ENCODE peak calls at places on chromosomes 7 and 10, in five cellular contexts. K is naive B cell, S is Ammon's horn, R is T-helper 2 cell, F is cardiac fibroblast. W is an unnamed sample.

GRCh38 chr7:86786376-86786775 is 142.7 kb downstream of the GRM3 start:
- DNase-seq in K (no peak), S (no peak), R (peak), F (no peak), W (no peak)

GRCh38 chr7:64101126-64101942 is 56.1 kb downstream of the ZNF727 start:
- DNase-seq in K (no peak), S (no peak), R (no peak), F (no peak), W (peak)

GRCh38 chr7:73909051-73909941 is 48.3 kb downstream of the TMEM270 start:
- DNase-seq in K (no peak), S (peak), R (no peak), F (no peak), W (no peak)

GRCh38 chr10:11113156-11113555 is 95.5 kb downstream of the CELF2 start:
- DNase-seq in K (peak), S (no peak), R (no peak), F (no peak), W (no peak)

GRCh38 chr7:68015565-68016532 is 1019.2 kb downstream of the TYW1 start:
- DNase-seq in K (no peak), S (no peak), R (no peak), F (no peak), W (no peak)

GRCh38 chr7:44416941-44417340 is 73.5 kb downstream of the NUDCD3 start:
- DNase-seq in K (no peak), S (no peak), R (no peak), F (no peak), W (no peak)

GRCh38 chr7:35781200-35781701 is 19.6 kb upstream of the SEPTIN7 start:
- DNase-seq in K (no peak), S (peak), R (no peak), F (peak), W (no peak)

GRCh38 chr7:96414931-96415292 is 93.0 kb upstream of the SLC25A13 start:
- DNase-seq in K (no peak), S (peak), R (no peak), F (peak), W (no peak)

GRCh38 chr7:134022512-134022911 is 104.6 kb upstream of the LRGUK start:
- DNase-seq in K (no peak), S (no peak), R (no peak), F (no peak), W (no peak)

GRCh38 chr10:104277785-104278184 is 8.8 kb downstream of the GSTO2 start:
- DNase-seq in K (no peak), S (no peak), R (no peak), F (no peak), W (no peak)